ENCODE peak calls at places on chromosomes 6 and 20, in seven cellular contexts. N is BJ, M is cardiac fibroblast, I is nephron progenitor cell, R is HL-60, P is epithelial cell of proximal tubule, W is mesothelial cell of epicardium. C is an unnamed sample.

GRCh38 chr6:34243131-34243771 is 5.6 kb downstream of the SMIM29 start:
- DNase-seq in P (no peak), R (no peak), M (peak), N (no peak), W (no peak), I (no peak), C (peak)

GRCh38 chr20:62395311-62396242 is 8.7 kb downstream of the RPS21 start:
- DNase-seq in I (no peak), P (no peak), M (no peak), N (no peak), R (no peak), W (no peak), C (no peak)

GRCh38 chr6:170200458-170200891 is 90.4 kb downstream of the DLL1 start:
- DNase-seq in N (no peak), P (no peak), M (peak), W (no peak), I (no peak), R (no peak), C (no peak)

GRCh38 chr6:31057426-31058003 is 47.2 kb downstream of the MUC22 start:
- DNase-seq in R (no peak), I (no peak), W (no peak), M (peak), N (no peak), P (no peak), C (no peak)

GRCh38 chr6:25027221-25027916 is 91.6 kb upstream of the RIPOR2 start:
- DNase-seq in N (no peak), P (no peak), M (no peak), I (no peak), R (no peak), W (no peak), C (peak)

GRCh38 chr6:148323344-148323743 is 19.3 kb upstream of the SASH1 start:
- DNase-seq in M (peak), P (no peak), W (no peak), N (peak), I (no peak), R (no peak), C (no peak)

GRCh38 chr6:148307400-148307799 is 35.2 kb upstream of the SASH1 start:
- DNase-seq in I (no peak), N (no peak), M (no peak), R (no peak), P (no peak), W (no peak), C (no peak)

GRCh38 chr20:55394592-55394991 is 610.7 kb downstream of the CBLN4 start:
- DNase-seq in R (no peak), I (no peak), N (no peak), P (no peak), M (no peak), W (no peak), C (no peak)

GRCh38 chr6:53464942-53465460 is 79.9 kb downstream of the GCLC start:
- DNase-seq in R (no peak), N (no peak), P (no peak), W (no peak), I (no peak), M (peak), C (no peak)

GRCh38 chr6:109454483-109455160 is 950 bp downstream of the MICAL1 start:
- DNase-seq in I (no peak), N (no peak), P (no peak), M (no peak), R (peak), W (no peak), C (peak)

GRCh38 chr20:49594143-49594928 is 26.4 kb upstream of the PTGIS start:
- DNase-seq in N (peak), I (no peak), M (peak), W (no peak), P (no peak), R (peak), C (peak)

GRCh38 chr20:32406701-32407100 is 48.6 kb downstream of the ASXL1 start:
- DNase-seq in W (no peak), I (no peak), M (no peak), R (no peak), N (no peak), P (no peak), C (no peak)

DNA sequence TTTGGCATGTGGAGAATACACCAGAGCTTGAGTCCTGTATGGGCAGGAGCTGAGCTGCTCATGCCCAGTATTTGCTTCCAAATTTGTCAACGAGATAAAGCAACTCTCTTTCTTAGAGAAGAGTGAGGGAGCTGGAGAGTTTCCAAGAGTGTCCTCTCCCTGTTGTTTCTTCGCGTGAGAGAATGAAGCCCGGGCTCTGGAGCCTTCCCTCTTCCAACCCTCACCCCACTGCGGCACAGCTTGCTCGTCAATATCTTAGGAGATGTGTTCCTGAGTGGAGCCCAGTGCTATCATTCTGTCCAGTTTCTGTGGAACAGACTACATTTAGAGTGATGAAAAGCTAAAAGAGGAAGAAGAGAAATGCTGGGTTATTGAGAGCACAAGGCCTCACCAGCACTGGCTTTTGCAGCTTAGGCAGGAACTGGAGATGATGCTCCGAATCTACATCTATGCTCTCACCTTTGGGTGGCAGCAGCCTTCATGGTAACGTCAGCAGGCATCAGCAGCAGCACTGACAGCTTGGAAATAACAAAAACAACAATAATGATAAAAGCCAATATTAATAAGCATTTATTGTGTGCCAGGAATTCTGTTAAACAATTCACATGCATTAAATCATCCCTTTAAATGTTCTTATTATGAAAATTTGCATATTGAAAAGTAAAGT is 66.5 kb upstream of the TFB1M start:
- DNase-seq in M (no peak), W (no peak), N (no peak), R (no peak), I (no peak), P (no peak), C (no peak)
- TF ChIP-seq CTCF in M (no peak), W (no peak), N (no peak), R (no peak), I (no peak), P (peak), C (no peak)

GRCh38 chr20:19560876-19561480 is 197.1 kb upstream of the RIN2 start:
- DNase-seq in R (no peak), W (no peak), N (peak), I (no peak), M (peak), P (no peak), C (no peak)
- TF ChIP-seq CTCF in R (no peak), W (no peak), N (no peak), I (no peak), M (no peak), P (no peak), C (no peak)

GRCh38 chr6:159045826-159046225 is 1.0 kb upstream of the TAGAP start:
- DNase-seq in P (no peak), W (no peak), M (no peak), I (no peak), R (no peak), N (no peak), C (peak)
- TF ChIP-seq CTCF in P (no peak), W (no peak), M (no peak), I (peak), R (no peak), N (no peak), C (peak)

GRCh38 chr6:17012421-17013225 is 89.2 kb upstream of the STMND1 start:
- DNase-seq in N (peak), P (no peak), I (peak), R (no peak), M (peak), W (no peak), C (no peak)
- TF ChIP-seq CTCF in N (peak), P (peak), I (no peak), R (no peak), M (peak), W (no peak), C (no peak)

DNA sequence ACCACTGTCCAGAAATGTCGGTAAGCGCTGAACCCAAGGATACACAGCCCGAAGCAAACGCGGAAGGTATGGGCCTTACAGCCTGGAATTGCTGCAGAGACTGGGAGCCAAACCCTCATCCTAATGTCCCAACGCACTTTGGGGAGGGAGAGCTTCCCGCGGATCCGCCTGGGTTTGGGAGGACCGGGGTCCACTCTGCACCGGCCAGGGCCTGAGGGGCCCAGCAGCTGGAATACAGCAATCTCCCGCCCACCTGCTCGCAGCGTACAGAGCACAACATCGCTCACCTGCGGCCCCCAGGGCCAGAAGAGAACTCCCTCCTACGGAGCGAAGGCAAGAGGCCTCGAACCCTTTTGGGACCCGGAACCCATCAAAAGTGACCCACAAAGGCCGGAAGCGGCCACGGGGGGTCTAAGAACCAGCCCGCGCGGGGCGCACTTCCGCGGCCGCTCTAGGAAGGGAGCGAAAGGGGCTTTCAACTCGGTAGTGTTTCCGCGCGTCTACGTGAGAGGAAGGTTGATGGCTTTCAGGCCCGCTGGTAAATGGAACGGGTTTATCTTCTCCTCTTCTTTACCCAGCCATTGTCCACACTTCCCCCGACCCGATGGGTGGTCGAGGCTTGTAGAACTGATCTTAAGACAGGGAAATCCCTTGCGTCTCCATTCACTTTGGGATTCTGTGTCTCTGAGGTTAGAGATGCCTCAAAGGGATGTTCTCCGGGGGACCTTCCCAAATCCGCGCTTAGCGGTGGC is at the start of gene ZSCAN12:
- DNase-seq in P (no peak), N (no peak), W (peak), M (peak), R (peak), I (peak), C (peak)
- TF ChIP-seq CTCF in P (peak), N (peak), W (no peak), M (peak), R (peak), I (peak), C (peak)

GRCh38 chr6:80527552-80528052 is 421.1 kb downstream of the BCKDHB start:
- DNase-seq in W (no peak), P (no peak), M (no peak), I (no peak), R (no peak), N (no peak), C (no peak)

GRCh38 chr6:80522556-80522955 is 416.1 kb downstream of the BCKDHB start:
- DNase-seq in I (no peak), R (no peak), N (no peak), P (no peak), M (peak), W (no peak), C (no peak)

GRCh38 chr6:80523029-80523428 is 416.6 kb downstream of the BCKDHB start:
- DNase-seq in M (peak), W (no peak), P (no peak), R (no peak), N (no peak), I (no peak), C (no peak)

GRCh38 chr6:80520195-80520594 is 413.7 kb downstream of the BCKDHB start:
- DNase-seq in M (peak), N (peak), P (no peak), R (no peak), I (no peak), W (no peak), C (no peak)

DNA sequence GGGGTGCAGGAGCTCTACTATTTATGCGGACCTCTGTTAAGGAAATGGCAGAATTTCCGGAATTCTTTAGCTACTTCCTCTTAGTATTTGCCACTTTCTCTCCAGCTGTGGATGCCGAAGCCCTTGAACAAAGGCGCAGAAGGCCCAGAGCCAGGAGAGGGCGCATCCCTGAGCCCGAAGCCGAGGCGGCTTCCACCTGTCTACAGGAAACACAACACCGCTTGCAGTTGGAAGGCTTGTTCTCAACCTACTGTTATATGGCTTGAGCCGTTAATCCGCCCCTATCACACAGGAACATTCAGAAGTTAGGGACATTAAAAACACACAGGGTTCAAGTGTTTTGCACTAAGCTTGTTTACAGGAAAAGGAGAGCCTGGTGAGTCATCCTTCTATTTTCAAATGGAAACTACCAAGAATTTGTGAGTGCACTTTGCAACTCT is 417.1 kb downstream of the BCKDHB start:
- DNase-seq in W (peak), R (no peak), I (peak), P (no peak), N (no peak), M (peak), C (peak)
- TF ChIP-seq CTCF in W (no peak), R (no peak), I (no peak), P (peak), N (no peak), M (peak), C (no peak)

GRCh38 chr6:1103027-1103426 is 208.9 kb upstream of the FOXQ1 start:
- DNase-seq in I (no peak), R (no peak), P (no peak), M (no peak), N (no peak), W (no peak), C (no peak)

GRCh38 chr6:1100269-1100668 is 211.6 kb upstream of the FOXQ1 start:
- DNase-seq in M (no peak), W (no peak), P (no peak), I (no peak), N (no peak), R (no peak), C (no peak)

GRCh38 chr6:1103945-1104623 is 207.8 kb upstream of the FOXQ1 start:
- DNase-seq in M (no peak), N (no peak), W (no peak), R (no peak), P (no peak), I (no peak), C (no peak)

GRCh38 chr6:1096967-1097765 is 214.7 kb upstream of the FOXQ1 start:
- DNase-seq in W (no peak), M (no peak), R (no peak), P (no peak), N (no peak), I (no peak), C (no peak)

GRCh38 chr6:1099257-1099656 is 212.6 kb upstream of the FOXQ1 start:
- DNase-seq in I (no peak), P (no peak), N (no peak), W (no peak), R (no peak), M (no peak), C (no peak)
- TF ChIP-seq CTCF in I (no peak), P (no peak), N (no peak), W (no peak), R (no peak), M (no peak), C (no peak)

DNA sequence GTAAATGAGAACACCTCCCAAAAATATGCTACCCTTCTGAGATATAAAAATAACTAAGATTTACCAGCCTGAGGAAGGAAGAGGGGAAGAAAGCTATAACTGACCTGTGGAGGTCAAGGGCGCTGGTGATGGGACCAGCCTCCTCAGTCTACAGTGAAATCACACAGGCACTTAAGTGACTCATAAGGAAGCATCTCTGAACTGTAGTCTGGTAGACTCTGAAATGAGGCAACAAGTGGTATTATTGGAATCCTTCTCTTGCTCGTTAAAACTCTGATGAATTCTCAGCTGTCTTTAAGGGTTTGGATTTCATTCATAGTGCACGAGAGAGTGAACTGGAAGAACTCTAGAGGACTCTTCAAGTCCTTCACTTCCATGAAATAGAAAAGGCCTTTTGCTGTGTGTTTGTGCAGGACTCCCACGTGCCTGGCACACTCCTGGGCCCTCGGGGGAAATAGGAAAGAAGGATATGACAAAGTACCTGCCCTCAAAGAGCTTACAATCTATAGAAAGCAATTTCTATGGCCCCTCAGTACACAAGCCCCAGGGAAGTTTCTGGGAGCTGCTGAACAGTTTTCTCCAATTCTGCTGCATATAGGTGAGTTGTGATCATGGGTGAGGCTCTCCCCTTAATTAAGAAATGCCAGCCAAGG is 231.8 kb upstream of the RREB1 start:
- DNase-seq in W (no peak), R (no peak), M (peak), P (peak), I (no peak), N (peak), C (no peak)
- TF ChIP-seq CTCF in W (no peak), R (no peak), M (no peak), P (no peak), I (no peak), N (no peak), C (no peak)

C was measured in activated CD8-positive, alpha-beta T cell treated with anti-CD3 and anti-CD28 coated beads for 36 hours.